ENCODE peak calls at places on chromosomes 13 and 19, in nine cellular contexts. X, N, U, P, Z, L, M, Q and B are unnamed samples.

GRCh38 chr13:42747399-42747873 is 33.9 kb upstream of the FAM216B start:
- DNase-seq in X (no peak), N (peak; percentile 100), U (peak; percentile 64), P (no peak), Z (peak; percentile 99), L (no peak), M (no peak), Q (no peak), B (no peak)

GRCh38 chr19:3224346-3225325 is at the start of gene CELF5:
- DNase-seq in X (peak; percentile 20), N (peak; percentile 32), U (peak; percentile 43), P (peak; percentile 54), Z (peak; percentile 10), L (peak; percentile 45), M (peak; percentile 60), Q (peak; percentile 38), B (no peak)

GRCh38 chr13:32142956-32143375 is 111.4 kb downstream of the FRY start:
- DNase-seq in X (no peak), N (peak; percentile 34), U (peak; percentile 81), P (no peak), Z (peak; percentile 36), L (no peak), M (no peak), Q (no peak), B (peak; percentile 13)

GRCh38 chr13:106685142-106685541 is 117.2 kb upstream of the ARGLU1 start:
- DNase-seq in X (no peak), N (no peak), U (no peak), P (no peak), Z (no peak), L (no peak), M (no peak), Q (no peak), B (no peak)

GRCh38 chr19:49340865-49341718 is 5.9 kb downstream of the CD37 start:
- DNase-seq in X (peak; percentile 14), N (no peak), U (no peak), P (no peak), Z (no peak), L (no peak), M (no peak), Q (no peak), B (no peak)

GRCh38 chr13:73767747-73768315 is 366.4 kb downstream of the KLF12 start:
- DNase-seq in X (no peak), N (no peak), U (no peak), P (no peak), Z (no peak), L (no peak), M (peak; percentile 37), Q (no peak), B (no peak)

GRCh38 chr13:107554355-107554905 is 660.9 kb downstream of the LIG4 start:
- DNase-seq in X (no peak), N (no peak), U (no peak), P (no peak), Z (no peak), L (no peak), M (no peak), Q (no peak), B (no peak)

GRCh38 chr19:6241680-6242079 is 38.1 kb downstream of the MLLT1 start:
- DNase-seq in X (peak; percentile 65), N (no peak), U (no peak), P (peak; percentile 24), Z (no peak), L (peak; percentile 50), M (no peak), Q (peak; percentile 46), B (no peak)

GRCh38 chr13:105814219-105814901 is 721.1 kb downstream of the EFNB2 start:
- DNase-seq in X (no peak), N (no peak), U (no peak), P (no peak), Z (no peak), L (no peak), M (no peak), Q (no peak), B (no peak)

GRCh38 chr13:91020635-91021034 is 326.9 kb upstream of the MIR17HG start:
- DNase-seq in X (no peak), N (no peak), U (no peak), P (no peak), Z (no peak), L (no peak), M (no peak), Q (no peak), B (no peak)

GRCh38 chr19:11378319-11379189 is 4.1 kb downstream of the SWSAP1 start:
- DNase-seq in X (no peak), N (peak; percentile 79), U (peak; percentile 45), P (no peak), Z (peak; percentile 76), L (peak; percentile 42), M (peak; percentile 48), Q (peak; percentile 44), B (no peak)

GRCh38 chr19:848457-848921 is 3.6 kb upstream of the ELANE start:
- DNase-seq in X (no peak), N (no peak), U (peak; percentile 50), P (no peak), Z (no peak), L (no peak), M (no peak), Q (no peak), B (no peak)

GRCh38 chr13:108033800-108034707 is 181.3 kb downstream of the LIG4 start:
- DNase-seq in X (no peak), N (peak; percentile 2), U (no peak), P (no peak), Z (peak; percentile 4), L (peak; percentile 6), M (no peak), Q (no peak), B (no peak)

GRCh38 chr13:33126909-33127607 is 110.8 kb downstream of the KL start:
- DNase-seq in X (no peak), N (peak; percentile 47), U (peak; percentile 55), P (no peak), Z (peak; percentile 81), L (peak; percentile 22), M (no peak), Q (peak; percentile 40), B (no peak)

GRCh38 chr19:33997690-33998089 is 174.6 kb upstream of the LSM14A start:
- DNase-seq in X (no peak), N (no peak), U (no peak), P (no peak), Z (peak; percentile 3), L (no peak), M (no peak), Q (no peak), B (no peak)

GRCh38 chr19:33998739-33999345 is 173.5 kb upstream of the LSM14A start:
- DNase-seq in X (no peak), N (peak; percentile 6), U (peak; percentile 13), P (no peak), Z (peak; percentile 26), L (no peak), M (peak; percentile 7), Q (no peak), B (no peak)

GRCh38 chr19:33998302-33998701 is 174.0 kb upstream of the LSM14A start:
- DNase-seq in X (no peak), N (no peak), U (no peak), P (no peak), Z (no peak), L (no peak), M (no peak), Q (no peak), B (no peak)
- H3K4me1 ChIP-seq in X (no peaks in the 10 kb centered on the region), N (no peaks in the 10 kb centered on the region), U (no peaks in the 10 kb centered on the region), P (no peaks in the 10 kb centered on the region), Z (no peaks in the 10 kb centered on the region), L (no peaks in the 10 kb centered on the region), M (no peaks in the 10 kb centered on the region), Q (no peaks in the 10 kb centered on the region), B (no peaks in the 10 kb centered on the region)

GRCh38 chr13:45742985-45743384 is 40.9 kb downstream of the CBY2 start:
- DNase-seq in X (no peak), N (no peak), U (no peak), P (no peak), Z (no peak), L (no peak), M (no peak), Q (no peak), B (no peak)
- H3K27ac ChIP-seq in X (no peak overlapping the region), N (no peak overlapping the region), U (no peak overlapping the region), P (no peak overlapping the region), Z (no peak overlapping the region), L (no peak overlapping the region), M (no peak overlapping the region), Q (no peak overlapping the region), B (no peak overlapping the region)

DNA sequence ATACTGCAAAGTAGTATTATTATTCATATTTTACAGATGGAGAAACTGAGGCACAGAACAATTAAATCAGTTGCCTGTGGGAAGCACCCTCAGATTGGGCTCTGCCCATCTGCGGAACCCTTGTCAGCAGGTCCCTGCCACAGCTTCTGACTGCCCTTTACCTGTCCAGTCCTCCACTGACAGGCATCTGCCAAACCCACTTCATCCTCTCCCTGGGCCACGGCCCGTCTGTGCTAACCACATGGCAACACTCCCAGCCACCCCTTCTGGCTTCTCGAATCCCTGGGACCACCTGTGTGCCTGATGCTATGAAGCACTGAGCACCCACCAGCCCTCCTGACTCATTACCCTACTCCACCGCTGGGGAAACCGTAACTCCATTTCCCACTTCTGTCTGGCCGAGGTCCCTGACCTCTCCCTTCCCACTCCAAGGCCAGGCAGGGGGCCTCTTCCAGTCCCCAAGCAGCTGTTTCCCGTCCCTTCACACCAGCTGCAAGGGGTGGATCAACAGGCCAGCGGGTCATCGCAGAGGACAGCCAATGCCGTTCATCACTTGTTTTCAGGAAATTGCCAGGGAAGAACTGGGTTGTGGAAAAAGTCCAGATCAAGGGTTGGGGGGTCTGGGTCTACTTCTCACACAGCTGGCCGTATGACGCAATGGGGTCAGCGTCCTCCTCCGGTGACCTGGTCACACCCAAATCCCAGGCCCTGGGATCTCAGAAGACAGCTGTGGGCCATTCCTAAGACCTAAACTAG is 2.5 kb downstream of the KANK3 start:
- DNase-seq in X (no peak), N (peak; percentile 49), U (peak; percentile 49), P (peak; percentile 41), Z (peak; percentile 91), L (peak; percentile 19), M (no peak), Q (peak; percentile 76), B (no peak)
- H3K4me3 ChIP-seq in X (peak overlapping the region; percentile 2), N (no peak overlapping the region), U (no peak overlapping the region), P (no peak overlapping the region), Z (no peak overlapping the region), L (no peak overlapping the region), M (no peak overlapping the region), Q (peak overlapping the region; percentile 77), B (no peak overlapping the region)

GRCh38 chr19:45872095-45872919 is 8.2 kb downstream of the FOXA3 start:
- DNase-seq in X (no peak), N (no peak), U (no peak), P (no peak), Z (no peak), L (no peak), M (no peak), Q (no peak), B (no peak)

GRCh38 chr19:45876411-45877197 is 9.3 kb downstream of the IRF2BP1 start:
- DNase-seq in X (peak; percentile 72), N (peak; percentile 70), U (peak; percentile 75), P (no peak), Z (peak; percentile 22), L (peak; percentile 87), M (no peak), Q (peak; percentile 41), B (no peak)

GRCh38 chr19:45876161-45876410 is 9.9 kb downstream of the IRF2BP1 start:
- DNase-seq in X (no peak), N (no peak), U (peak; percentile 25), P (no peak), Z (no peak), L (no peak), M (no peak), Q (no peak), B (no peak)

GRCh38 chr19:45873219-45873772 is 9.2 kb downstream of the FOXA3 start:
- DNase-seq in X (no peak), N (no peak), U (no peak), P (no peak), Z (no peak), L (no peak), M (no peak), Q (no peak), B (no peak)

GRCh38 chr19:45874620-45874966 is 10.5 kb downstream of the FOXA3 start:
- DNase-seq in X (no peak), N (no peak), U (no peak), P (no peak), Z (no peak), L (no peak), M (no peak), Q (no peak), B (no peak)
- H3K4me1 ChIP-seq in X (peaks cover 14% of the 10 kb centered on the region), N (peaks cover 19% of the 10 kb centered on the region), U (peaks cover 9% of the 10 kb centered on the region), P (no peaks in the 10 kb centered on the region), Z (no peaks in the 10 kb centered on the region), L (peaks cover 86% of the 10 kb centered on the region), M (peaks cover 7% of the 10 kb centered on the region), Q (peaks cover 11% of the 10 kb centered on the region), B (peaks cover 1% of the 10 kb centered on the region)